ENCODE peak calls at places on chromosomes 2 and 18, in four cellular contexts. One of them, this sample, is unnamed.

GRCh38 chr2:128420776-128421175 is 102.1 kb upstream of the HS6ST1 start:
- DNase-seq in AG10803: no peak
- DNase-seq in pancreas: peak
- DNase-seq in AG04450: no peak
- DNase-seq in this sample: no peak

GRCh38 chr2:11122380-11122779 is 32.9 kb upstream of the SLC66A3 start:
- DNase-seq in AG10803: no peak
- DNase-seq in pancreas: no peak
- DNase-seq in AG04450: no peak
- DNase-seq in this sample: no peak

GRCh38 chr2:227004482-227004881 is 159.5 kb downstream of the COL4A4 start:
- DNase-seq in AG10803: no peak
- DNase-seq in pancreas: no peak
- DNase-seq in AG04450: no peak
- DNase-seq in this sample: no peak

GRCh38 chr2:60356346-60356745 is 197.1 kb downstream of the BCL11A start:
- DNase-seq in AG10803: no peak
- DNase-seq in pancreas: no peak
- DNase-seq in AG04450: no peak
- DNase-seq in this sample: no peak

GRCh38 chr2:42795871-42796301 is 3.5 kb upstream of the HAAO start:
- DNase-seq in AG10803: peak
- DNase-seq in pancreas: no peak
- DNase-seq in AG04450: peak
- DNase-seq in this sample: no peak

GRCh38 chr18:49563701-49564100 is 1.8 kb downstream of the LIPG start:
- DNase-seq in AG10803: no peak
- DNase-seq in pancreas: no peak
- DNase-seq in AG04450: no peak
- DNase-seq in this sample: no peak

GRCh38 chr18:74190086-74190485 is 41.8 kb downstream of the TIMM21 start:
- DNase-seq in AG10803: peak
- DNase-seq in pancreas: no peak
- DNase-seq in AG04450: peak
- DNase-seq in this sample: no peak

GRCh38 chr2:134052173-134052572 is 201.7 kb upstream of the MGAT5 start:
- DNase-seq in AG10803: no peak
- DNase-seq in pancreas: no peak
- DNase-seq in AG04450: no peak
- DNase-seq in this sample: no peak

GRCh38 chr2:10236571-10237391 is 65.9 kb upstream of the HPCAL1 start:
- DNase-seq in AG10803: no peak
- DNase-seq in pancreas: no peak
- DNase-seq in AG04450: no peak
- DNase-seq in this sample: no peak

GRCh38 chr18:64037812-64038414 is 68.0 kb downstream of the SERPINB8 start:
- DNase-seq in AG10803: peak
- DNase-seq in pancreas: no peak
- DNase-seq in AG04450: no peak
- DNase-seq in this sample: peak

GRCh38 chr2:231930601-231931281 is 4.5 kb upstream of the NPPC start:
- DNase-seq in AG10803: peak
- DNase-seq in pancreas: peak
- DNase-seq in AG04450: no peak
- DNase-seq in this sample: no peak